ENCODE peak calls at places on chromosomes 1 and 21, in ten cellular contexts. U is thoracic aorta, A is SK-N-SH, Z is psoas muscle, F is GM23338, X is HepG2, D is heart left ventricle, R is colonic mucosa, S is tibial artery, E is lower lobe of right lung. V is an unnamed sample. For H3K4me1, the result is how much of the 10 kb centered on the place peaks cover.

GRCh38 chr1:185396126-185396525 is 79.1 kb upstream of the IVNS1ABP start:
- DNase-seq in U (no peak), A (no peak), Z (no peak), F (no peak), X (no peak), D (no peak), R (no peak), S (no peak), E (no peak), V (no peak)

GRCh38 chr21:29231781-29232548 is 66.8 kb upstream of the BACH1 start:
- DNase-seq in U (no peak), A (no peak), Z (no peak), F (no peak), X (no peak), D (no peak), R (no peak), S (no peak), E (no peak), V (no peak)

GRCh38 chr1:45789601-45790000 is 13.8 kb upstream of the MAST2 start:
- DNase-seq in U (no peak), A (no peak), Z (no peak), F (no peak), X (no peak), D (no peak), R (no peak), S (no peak), E (no peak), V (no peak)

GRCh38 chr1:33117440-33118085 is 36.6 kb downstream of the AZIN2 start:
- DNase-seq in U (no peak), A (no peak), Z (no peak), F (no peak), X (no peak), D (no peak), R (no peak), S (no peak), E (no peak), V (peak)

GRCh38 chr1:23743287-23744052 is at the start of gene ELOA:
- DNase-seq in U (no peak), A (peak), Z (peak), F (peak), X (peak), D (peak), R (peak), S (peak), E (peak), V (no peak)

GRCh38 chr1:15797614-15798390 is 9.6 kb downstream of the UQCRHL start:
- DNase-seq in U (no peak), A (no peak), Z (no peak), F (no peak), X (no peak), D (no peak), R (peak), S (no peak), E (no peak), V (no peak)

GRCh38 chr1:174605198-174605597 is 157.4 kb downstream of the GPR52 start:
- DNase-seq in U (no peak), A (no peak), Z (no peak), F (no peak), X (no peak), D (no peak), R (no peak), S (no peak), E (no peak), V (no peak)

GRCh38 chr1:157146244-157146643 is 8.0 kb upstream of the ETV3 start:
- DNase-seq in U (no peak), A (no peak), Z (no peak), F (no peak), X (no peak), D (no peak), R (no peak), S (no peak), E (no peak), V (no peak)

GRCh38 chr1:9239622-9240401 is 5.2 kb downstream of the H6PD start:
- DNase-seq in U (no peak), A (no peak), Z (peak), F (no peak), X (peak), D (peak), R (peak), S (no peak), E (peak), V (no peak)

GRCh38 chr1:90246069-90246468 is 251.2 kb downstream of the ZNF326 start:
- DNase-seq in U (no peak), A (no peak), Z (no peak), F (no peak), X (peak), D (no peak), R (no peak), S (no peak), E (no peak), V (no peak)

GRCh38 chr1:233427907-233428306 is 100.4 kb downstream of the MAP3K21 start:
- DNase-seq in U (no peak), A (no peak), Z (no peak), F (no peak), X (no peak), D (no peak), R (no peak), S (no peak), E (no peak), V (no peak)

GRCh38 chr1:6859415-6860343 is 74.4 kb downstream of the CAMTA1 start:
- DNase-seq in U (no peak), A (no peak), Z (no peak), F (no peak), X (peak), D (no peak), R (no peak), S (no peak), E (no peak), V (no peak)

GRCh38 chr1:26824735-26825134 is 1.8 kb upstream of the ZDHHC18 start:
- DNase-seq in U (no peak), A (no peak), Z (no peak), F (no peak), X (no peak), D (no peak), R (no peak), S (no peak), E (no peak), V (no peak)

GRCh38 chr1:108712605-108713150 is at the start of gene FNDC7:
- DNase-seq in U (no peak), A (no peak), Z (no peak), F (peak), X (no peak), D (no peak), R (no peak), S (no peak), E (no peak), V (no peak)

GRCh38 chr1:166182281-166182680 is 15.5 kb upstream of the FAM78B start:
- DNase-seq in U (no peak), A (no peak), Z (no peak), F (no peak), X (no peak), D (no peak), R (no peak), S (no peak), E (no peak), V (no peak)

GRCh38 chr21:36839123-36839522 is 127.3 kb downstream of the HLCS start:
- DNase-seq in U (no peak), A (no peak), Z (no peak), F (no peak), X (no peak), D (no peak), R (no peak), S (no peak), E (no peak), V (no peak)

GRCh38 chr1:235073331-235073967 is 55.2 kb downstream of the TOMM20 start:
- DNase-seq in U (no peak), A (no peak), Z (peak), F (no peak), X (peak), D (no peak), R (peak), S (no peak), E (peak), V (peak)

GRCh38 chr1:115280073-115280472 is 58.0 kb downstream of the NGF start:
- DNase-seq in U (no peak), A (peak), Z (no peak), F (no peak), X (no peak), D (no peak), R (no peak), S (no peak), E (no peak), V (no peak)

GRCh38 chr1:27960762-27961645 is 1.2 kb downstream of the XKR8 start:
- DNase-seq in U (no peak), A (no peak), Z (no peak), F (no peak), X (no peak), D (no peak), R (no peak), S (peak), E (no peak), V (peak)

GRCh38 chr1:230066466-230067404 is at the start of gene GALNT2:
- DNase-seq in U (peak), A (peak), Z (peak), F (peak), X (peak), D (peak), R (peak), S (peak), E (peak), V (peak)

DNA sequence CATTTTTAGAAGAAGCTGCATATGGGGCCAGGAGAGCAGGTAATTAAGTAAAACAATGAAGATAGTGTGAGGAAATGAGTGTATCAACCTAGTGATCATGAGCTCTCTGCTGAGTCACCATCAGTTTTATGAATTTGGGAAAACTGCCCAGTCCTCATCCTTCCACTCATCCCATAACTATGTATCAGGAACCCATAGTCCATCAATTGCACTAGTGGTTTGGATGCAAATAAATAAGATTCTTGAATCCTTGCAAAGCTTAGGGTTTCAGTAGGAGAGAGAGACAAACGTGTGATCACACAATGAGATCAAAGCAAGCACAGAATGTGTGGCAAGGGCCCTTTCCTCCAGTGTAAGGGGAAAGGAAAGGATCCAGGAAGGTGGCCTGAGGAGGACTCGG is 145.6 kb downstream of the ZZZ3 start:
- DNase-seq in U (no peak), A (no peak), Z (no peak), F (no peak), X (no peak), D (no peak), R (no peak), S (no peak), E (no peak), V (no peak)
- H3K4me3 ChIP-seq in U (no peak), A (no peak), Z (no peak), F (no peak), X (no peak), D (no peak), R (no peak), S (no peak), E (no peak), V (no peak)

GRCh38 chr1:59703226-59703917 is 111.4 kb upstream of the HOOK1 start:
- DNase-seq in U (no peak), A (no peak), Z (no peak), F (no peak), X (no peak), D (no peak), R (no peak), S (peak), E (no peak), V (no peak)
- H3K4me1 ChIP-seq in U (under half), A (under half), Z (half or more), F (under half), X (under half), D (half or more), R (under half), S (half or more), E (under half), V (under half)

DNA sequence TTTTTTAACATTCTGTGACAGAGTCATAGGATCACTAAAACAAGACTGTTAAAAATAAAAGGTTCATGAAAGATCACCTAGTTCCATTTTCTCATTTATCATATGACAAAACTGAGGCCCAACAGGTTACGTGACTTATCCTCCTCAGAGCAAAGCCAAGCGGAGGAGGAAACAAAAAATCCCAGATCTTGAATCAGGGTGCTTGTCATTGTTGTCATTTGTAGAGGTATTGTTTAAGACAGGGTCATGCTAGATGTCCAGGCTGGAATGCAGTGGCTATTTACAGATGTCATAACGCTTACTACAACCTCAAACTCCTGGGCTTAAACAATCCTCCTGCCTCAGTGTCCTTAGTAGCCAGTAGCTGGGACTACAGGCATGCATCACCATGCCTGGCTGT is 293.2 kb downstream of the DSCAM start:
- DNase-seq in U (no peak), A (no peak), Z (no peak), F (no peak), X (no peak), D (no peak), R (no peak), S (no peak), E (no peak), V (no peak)
- TF ChIP-seq CTCF in U (no peak), A (no peak), Z (no peak), F (no peak), X (no peak), D (no peak), R (no peak), S (no peak), E (no peak), V (no peak)

GRCh38 chr1:210251680-210252490 is 19.3 kb downstream of the SERTAD4 start:
- DNase-seq in U (no peak), A (no peak), Z (no peak), F (peak), X (no peak), D (no peak), R (peak), S (no peak), E (no peak), V (no peak)
- H3K4me3 ChIP-seq in U (peak), A (peak), Z (peak), F (peak), X (no peak), D (peak), R (peak), S (peak), E (peak), V (peak)

V was measured in ascending aorta.